ENCODE peak calls at places on chromosomes 13 and 19, in eight cellular contexts. O is AG04450; K is naive thymus-derived CD8-positive, alpha-beta T cell; C is NCI-H2029; W is C1 segment of cervical spinal cord; I is stimulated activated CD8-positive, alpha-beta memory T cell treated with anti-CD3 and anti-CD28 coated beads, Interleukin-7, amount 100 ng/mL, for 1 hour; J is effector memory CD4-positive, alpha-beta T cell; R is AG10803. X is an unnamed sample.
A peak's percentile ranks its signal among the peaks of the same experiment; 100 is the strongest.

GRCh38 chr19:40721936-40722661 is 5.2 kb downstream of the ITPKC start:
- DNase-seq in W (no peak), I (no peak), C (no peak), K (no peak), J (no peak), O (no peak), R (no peak), X (no peak)

GRCh38 chr13:84983321-84983720 is 815.9 kb downstream of the SLITRK6 start:
- DNase-seq in R (no peak), W (no peak), O (no peak), I (no peak), C (no peak), K (no peak), J (no peak), X (no peak)

GRCh38 chr13:26628706-26629105 is 71.2 kb downstream of the WASF3 start:
- DNase-seq in W (no peak), C (no peak), I (no peak), K (no peak), O (no peak), R (peak; percentile 54), J (no peak), X (no peak)

GRCh38 chr13:32663660-32664059 is 77.4 kb downstream of the PDS5B start:
- DNase-seq in O (no peak), C (peak; percentile 15), J (no peak), K (no peak), W (no peak), I (no peak), R (no peak), X (no peak)

GRCh38 chr19:24159707-24160106 is 72.7 kb downstream of the ZNF254 start:
- DNase-seq in I (no peak), R (no peak), J (no peak), O (no peak), C (no peak), W (no peak), K (no peak), X (no peak)

GRCh38 chr13:69324109-69324886 is 783.3 kb upstream of the ATXN8OS start:
- DNase-seq in I (no peak), J (no peak), O (no peak), C (peak; percentile 26), R (no peak), K (no peak), W (no peak), X (no peak)

GRCh38 chr13:73672492-73672891 is 461.7 kb downstream of the KLF12 start:
- DNase-seq in O (no peak), C (no peak), I (no peak), R (no peak), J (no peak), W (no peak), K (no peak), X (no peak)

GRCh38 chr13:58376349-58376748 is 744.8 kb downstream of the PCDH17 start:
- DNase-seq in C (no peak), I (no peak), J (no peak), O (no peak), W (no peak), R (no peak), K (no peak), X (no peak)

GRCh38 chr19:7326105-7326877 is 22.4 kb upstream of the ARHGEF18 start:
- DNase-seq in I (no peak), R (peak; percentile 5), K (peak; percentile 32), W (no peak), O (no peak), C (no peak), J (no peak), X (no peak)

GRCh38 chr13:97879646-97880297 is 73.7 kb upstream of the IPO5 start:
- DNase-seq in O (peak; percentile 78), I (no peak), K (no peak), R (peak; percentile 93), J (no peak), W (no peak), C (no peak), X (no peak)

GRCh38 chr19:1000095-1000494 is at the start of gene GRIN3B:
- DNase-seq in C (no peak), O (no peak), R (peak; percentile 44), K (peak; percentile 39), W (no peak), J (peak; percentile 46), I (no peak), X (peak; percentile 57)

GRCh38 chr13:64672751-64673150 is 2557.4 kb downstream of the PCDH9 start:
- DNase-seq in R (no peak), C (no peak), O (no peak), J (no peak), K (no peak), I (no peak), W (no peak), X (no peak)

GRCh38 chr13:21849323-21849722 is 178.4 kb downstream of the FGF9 start:
- DNase-seq in J (no peak), W (no peak), C (no peak), R (peak; percentile 24), O (no peak), K (peak; percentile 22), I (no peak), X (peak; percentile 30)

GRCh38 chr19:19342086-19343015 is 21.7 kb downstream of the MAU2 start:
- DNase-seq in O (peak; percentile 8), W (no peak), J (no peak), C (peak; percentile 30), R (peak; percentile 48), I (no peak), K (no peak), X (no peak)

GRCh38 chr19:45782162-45782623 is at the start of gene DMPK:
- DNase-seq in I (no peak), J (no peak), W (no peak), O (no peak), K (no peak), R (no peak), C (no peak), X (no peak)